ENCODE peak calls at places on chromosomes 13 and 19, in ten cellular contexts. Q is thoracic aorta, G is cardiac muscle cell, D is H9, L is body of pancreas, R is thyroid gland, F is endodermal cell, Z is tibial nerve, M is lower lobe of right lung, T is IMR-90. O is an unnamed sample.

GRCh38 chr13:99686157-99686572 is 184.9 kb downstream of the TM9SF2 start:
- DNase-seq in Q (no peak), F (peak; percentile 84), L (peak; percentile 51), Z (no peak), D (peak; percentile 71), R (peak; percentile 56), T (peak; percentile 4), M (no peak), G (peak; percentile 84), O (peak; percentile 69)

GRCh38 chr19:57648336-57649003 is 15.5 kb downstream of the ZNF211 start:
- DNase-seq in Q (no peak), Z (no peak), L (no peak), R (peak; percentile 15), M (no peak), G (no peak), D (no peak), F (no peak), T (no peak), O (peak; percentile 63)

GRCh38 chr19:525029-525428 is 6.5 kb upstream of the CDC34 start:
- DNase-seq in L (no peak), G (no peak), M (no peak), Q (no peak), F (no peak), Z (no peak), D (no peak), R (no peak), T (no peak), O (peak; percentile 16)

GRCh38 chr19:34654796-34655195 is 22.2 kb downstream of the SCGB2B2 start:
- DNase-seq in T (no peak), G (no peak), L (no peak), F (no peak), Q (no peak), Z (no peak), D (no peak), R (no peak), M (no peak), O (no peak)

GRCh38 chr19:7255119-7255518 is 39.1 kb downstream of the INSR start:
- DNase-seq in R (no peak), T (no peak), D (no peak), F (no peak), L (peak; percentile 41), M (no peak), G (no peak), Q (no peak), Z (no peak), O (no peak)

GRCh38 chr13:20814224-20814910 is 40.6 kb upstream of the EEF1AKMT1 start:
- DNase-seq in M (peak; percentile 85), Q (peak; percentile 69), R (peak; percentile 94), D (no peak), L (peak; percentile 80), G (peak; percentile 69), Z (peak; percentile 70), T (peak; percentile 96), F (no peak), O (peak; percentile 83)

GRCh38 chr13:77397636-77398035 is 70.7 kb upstream of the MYCBP2 start:
- DNase-seq in Q (no peak), G (no peak), T (no peak), D (no peak), R (no peak), Z (no peak), L (no peak), F (no peak), M (no peak), O (no peak)

GRCh38 chr19:5046339-5047039 is 77.6 kb downstream of the KDM4B start:
- DNase-seq in R (peak; percentile 94), F (no peak), L (peak; percentile 80), G (no peak), M (peak; percentile 74), T (peak; percentile 40), Q (no peak), Z (no peak), D (no peak), O (no peak)

GRCh38 chr13:98419786-98420559 is 156.9 kb downstream of the STK24 start:
- DNase-seq in F (no peak), M (no peak), Q (no peak), T (no peak), Z (no peak), L (peak; percentile 5), G (no peak), D (no peak), R (no peak), O (no peak)

GRCh38 chr19:13938361-13939027 is at the start of gene PODNL1:
- DNase-seq in M (no peak), D (no peak), Q (no peak), G (no peak), Z (peak; percentile 69), L (no peak), R (no peak), T (peak; percentile 53), F (no peak), O (no peak)

GRCh38 chr19:50794074-50794777 is 4.0 kb downstream of the ACP4 start:
- DNase-seq in D (no peak), Z (no peak), G (no peak), Q (no peak), F (no peak), R (peak; percentile 39), T (no peak), M (no peak), L (peak; percentile 52), O (peak; percentile 66)

GRCh38 chr13:107124129-107124718 is 556.3 kb upstream of the ARGLU1 start:
- DNase-seq in D (no peak), G (peak; percentile 38), Z (no peak), Q (no peak), R (no peak), F (no peak), T (peak; percentile 36), L (no peak), M (no peak), O (no peak)
- TF ChIP-seq CTCF in D (peak; percentile 85), G (peak; percentile 48), Z (peak; percentile 51), Q (peak; percentile 75), R (peak; percentile 71), F (peak; percentile 88), T (peak; percentile 79), L (peak; percentile 53), M (peak; percentile 65), O (peak; percentile 57)

DNA sequence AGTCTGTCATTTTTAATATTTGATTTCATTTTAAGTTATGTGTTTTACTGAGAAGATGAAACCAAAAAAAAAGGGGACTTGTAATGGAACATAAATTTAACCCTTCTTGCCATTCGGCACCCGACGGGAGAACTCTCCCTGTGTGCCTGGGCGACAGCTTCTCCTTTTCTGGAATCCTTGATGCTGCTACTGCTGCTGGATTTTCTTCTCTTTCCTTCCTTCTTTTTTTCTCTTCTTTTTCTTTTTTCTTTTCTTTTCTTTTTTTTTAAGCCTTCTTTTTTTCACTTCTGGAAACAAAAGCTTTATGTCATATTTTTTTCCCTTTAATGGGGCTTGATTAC is 11.1 kb upstream of the ZNF536 start:
- DNase-seq in T (no peak), Z (no peak), R (no peak), D (no peak), G (no peak), Q (no peak), F (no peak), M (no peak), L (no peak), O (no peak)
- H3K27me3 ChIP-seq in T (no peaks in the 10 kb centered on the region), Z (no peaks in the 10 kb centered on the region), R (no peaks in the 10 kb centered on the region), D (no peaks in the 10 kb centered on the region), G (peaks cover 26% of the 10 kb centered on the region), Q (no peaks in the 10 kb centered on the region), F (peaks cover 89% of the 10 kb centered on the region), M (no peaks in the 10 kb centered on the region), L (no peaks in the 10 kb centered on the region), O (no peaks in the 10 kb centered on the region)

GRCh38 chr13:106114981-106115554 is 420.4 kb downstream of the EFNB2 start:
- DNase-seq in Q (no peak), L (no peak), F (no peak), R (no peak), T (peak; percentile 78), D (no peak), Z (no peak), M (no peak), G (no peak), O (no peak)

GRCh38 chr13:106118050-106118449 is 417.4 kb downstream of the EFNB2 start:
- DNase-seq in F (no peak), M (no peak), Q (no peak), R (no peak), D (no peak), L (no peak), T (peak; percentile 32), Z (no peak), G (no peak), O (no peak)

GRCh38 chr13:106118996-106119395 is 416.5 kb downstream of the EFNB2 start:
- DNase-seq in T (no peak), M (no peak), R (no peak), F (no peak), L (no peak), G (no peak), D (no peak), Q (no peak), Z (no peak), O (no peak)

GRCh38 chr13:106117035-106117434 is 418.4 kb downstream of the EFNB2 start:
- DNase-seq in D (no peak), G (no peak), T (peak; percentile 77), R (no peak), L (no peak), M (no peak), F (no peak), Z (no peak), Q (no peak), O (no peak)

GRCh38 chr13:106117640-106118039 is 417.8 kb downstream of the EFNB2 start:
- DNase-seq in D (no peak), M (no peak), F (no peak), R (no peak), Q (no peak), Z (no peak), G (no peak), T (no peak), L (no peak), O (no peak)
- H3K4me1 ChIP-seq in D (peaks cover 4% of the 10 kb centered on the region), M (no peaks in the 10 kb centered on the region), F (no peaks in the 10 kb centered on the region), R (no peaks in the 10 kb centered on the region), Q (no peaks in the 10 kb centered on the region), Z (no peaks in the 10 kb centered on the region), G (no peaks in the 10 kb centered on the region), T (peaks cover 4% of the 10 kb centered on the region), L (no peaks in the 10 kb centered on the region), O (no peaks in the 10 kb centered on the region)

GRCh38 chr19:49210901-49211451 is 53.4 kb downstream of the TRPM4 start:
- DNase-seq in L (no peak), M (peak; percentile 48), R (no peak), D (no peak), G (no peak), T (no peak), Z (no peak), F (no peak), Q (no peak), O (no peak)

GRCh38 chr19:49212302-49212701 is 54.7 kb downstream of the TRPM4 start:
- DNase-seq in L (no peak), F (no peak), M (no peak), Z (no peak), Q (no peak), D (no peak), G (peak; percentile 28), R (no peak), T (no peak), O (peak; percentile 35)

GRCh38 chr19:49214701-49215100 is 57.1 kb downstream of the TRPM4 start:
- DNase-seq in T (no peak), F (no peak), L (no peak), Q (no peak), Z (no peak), G (no peak), R (no peak), D (no peak), M (no peak), O (no peak)

GRCh38 chr19:49216076-49216475 is 58.5 kb downstream of the TRPM4 start:
- DNase-seq in D (no peak), Z (no peak), Q (no peak), F (no peak), R (no peak), M (no peak), T (peak; percentile 57), L (no peak), G (no peak), O (no peak)

GRCh38 chr19:49213791-49214190 is 56.2 kb downstream of the TRPM4 start:
- DNase-seq in M (no peak), Q (no peak), G (no peak), D (peak; percentile 70), Z (no peak), L (no peak), F (peak; percentile 77), T (no peak), R (no peak), O (no peak)
- TF ChIP-seq CTCF in M (no peak), Q (no peak), G (no peak), D (peak; percentile 60), Z (no peak), L (no peak), F (peak; percentile 48), T (no peak), R (no peak), O (peak; percentile 14)